ENCODE peak calls at places on chromosome 19, in five cellular contexts. One of them, this sample, is unnamed.

GRCh38 chr19:7868326-7868670 is 5.9 kb downstream of the PRR36 start:
- DNase-seq in neuronal stem cell: no peak
- DNase-seq in mesendoderm: no peak
- DNase-seq in H9: peak
- DNase-seq in H1: no peak
- DNase-seq in this sample: no peak

GRCh38 chr19:17049711-17050280 is 23.2 kb upstream of the CPAMD8 start:
- DNase-seq in neuronal stem cell: no peak
- DNase-seq in mesendoderm: no peak
- DNase-seq in H9: no peak
- DNase-seq in H1: no peak
- DNase-seq in this sample: peak

GRCh38 chr19:35565016-35565856 is 1.8 kb upstream of the ATP4A start:
- DNase-seq in neuronal stem cell: no peak
- DNase-seq in mesendoderm: no peak
- DNase-seq in H9: no peak
- DNase-seq in H1: no peak
- DNase-seq in this sample: no peak

GRCh38 chr19:17236831-17237543 is 8.7 kb downstream of the NR2F6 start:
- DNase-seq in neuronal stem cell: no peak
- DNase-seq in mesendoderm: no peak
- DNase-seq in H9: no peak
- DNase-seq in H1: no peak
- DNase-seq in this sample: no peak

GRCh38 chr19:11482384-11483050 is 1.7 kb upstream of the ELAVL3 start:
- DNase-seq in neuronal stem cell: peak
- DNase-seq in mesendoderm: peak
- DNase-seq in H9: peak
- DNase-seq in H1: peak
- DNase-seq in this sample: peak

GRCh38 chr19:35143818-35144217 is 763 bp downstream of the FXYD7 start:
- DNase-seq in neuronal stem cell: no peak
- DNase-seq in mesendoderm: no peak
- DNase-seq in H9: no peak
- DNase-seq in H1: no peak
- DNase-seq in this sample: no peak

GRCh38 chr19:56748443-56748842 is 76.9 kb upstream of the ZNF835 start:
- DNase-seq in neuronal stem cell: peak
- DNase-seq in mesendoderm: peak
- DNase-seq in H9: no peak
- DNase-seq in H1: no peak
- DNase-seq in this sample: no peak

GRCh38 chr19:48608798-48609263 is 2.3 kb downstream of the SPACA4 start:
- DNase-seq in neuronal stem cell: no peak
- DNase-seq in mesendoderm: peak
- DNase-seq in H9: peak
- DNase-seq in H1: peak
- DNase-seq in this sample: no peak

GRCh38 chr19:12952488-12953455 is 4.3 kb downstream of the GADD45GIP1 start:
- DNase-seq in neuronal stem cell: no peak
- DNase-seq in mesendoderm: no peak
- DNase-seq in H9: no peak
- DNase-seq in H1: no peak
- DNase-seq in this sample: peak

GRCh38 chr19:15418112-15418587 is 638 bp downstream of the AKAP8L start:
- DNase-seq in neuronal stem cell: no peak
- DNase-seq in mesendoderm: peak
- DNase-seq in H9: no peak
- DNase-seq in H1: no peak
- DNase-seq in this sample: no peak

GRCh38 chr19:10835089-10835753 is 791 bp downstream of the TMED1 start:
- DNase-seq in neuronal stem cell: no peak
- DNase-seq in mesendoderm: no peak
- DNase-seq in H9: peak
- DNase-seq in H1: no peak
- DNase-seq in this sample: no peak

GRCh38 chr19:4414144-4414799 is 11.8 kb downstream of the CHAF1A start:
- DNase-seq in neuronal stem cell: no peak
- DNase-seq in mesendoderm: no peak
- DNase-seq in H9: no peak
- DNase-seq in H1: no peak
- DNase-seq in this sample: peak
- H3K4ac ChIP-seq in neuronal stem cell: no peak
- H3K4ac ChIP-seq in mesendoderm: no peak
- H3K4ac ChIP-seq in H9: no peak
- H3K4ac ChIP-seq in H1: no peak
- H3K4ac ChIP-seq in this sample: peak

GRCh38 chr19:46351241-46352041 is 4.6 kb downstream of the PPP5C start:
- DNase-seq in neuronal stem cell: no peak
- DNase-seq in mesendoderm: no peak
- DNase-seq in H9: no peak
- DNase-seq in H1: no peak
- DNase-seq in this sample: peak
- H3K18ac ChIP-seq in neuronal stem cell: no peak
- H3K18ac ChIP-seq in mesendoderm: no peak
- H3K18ac ChIP-seq in H9: no peak
- H3K18ac ChIP-seq in H1: no peak
- H3K18ac ChIP-seq in this sample: no peak

GRCh38 chr19:18840288-18841260 is 8.8 kb downstream of the UPF1 start:
- DNase-seq in neuronal stem cell: no peak
- DNase-seq in mesendoderm: no peak
- DNase-seq in H9: no peak
- DNase-seq in H1: no peak
- DNase-seq in this sample: no peak

GRCh38 chr19:18841400-18841799 is 9.6 kb downstream of the UPF1 start:
- DNase-seq in neuronal stem cell: no peak
- DNase-seq in mesendoderm: no peak
- DNase-seq in H9: no peak
- DNase-seq in H1: no peak
- DNase-seq in this sample: no peak

GRCh38 chr19:18843960-18844359 is 12.2 kb downstream of the UPF1 start:
- DNase-seq in neuronal stem cell: no peak
- DNase-seq in mesendoderm: no peak
- DNase-seq in H9: no peak
- DNase-seq in H1: no peak
- DNase-seq in this sample: no peak

GRCh38 chr19:18842166-18842565 is 10.4 kb downstream of the UPF1 start:
- DNase-seq in neuronal stem cell: no peak
- DNase-seq in mesendoderm: no peak
- DNase-seq in H9: no peak
- DNase-seq in H1: no peak
- DNase-seq in this sample: no peak

DNA sequence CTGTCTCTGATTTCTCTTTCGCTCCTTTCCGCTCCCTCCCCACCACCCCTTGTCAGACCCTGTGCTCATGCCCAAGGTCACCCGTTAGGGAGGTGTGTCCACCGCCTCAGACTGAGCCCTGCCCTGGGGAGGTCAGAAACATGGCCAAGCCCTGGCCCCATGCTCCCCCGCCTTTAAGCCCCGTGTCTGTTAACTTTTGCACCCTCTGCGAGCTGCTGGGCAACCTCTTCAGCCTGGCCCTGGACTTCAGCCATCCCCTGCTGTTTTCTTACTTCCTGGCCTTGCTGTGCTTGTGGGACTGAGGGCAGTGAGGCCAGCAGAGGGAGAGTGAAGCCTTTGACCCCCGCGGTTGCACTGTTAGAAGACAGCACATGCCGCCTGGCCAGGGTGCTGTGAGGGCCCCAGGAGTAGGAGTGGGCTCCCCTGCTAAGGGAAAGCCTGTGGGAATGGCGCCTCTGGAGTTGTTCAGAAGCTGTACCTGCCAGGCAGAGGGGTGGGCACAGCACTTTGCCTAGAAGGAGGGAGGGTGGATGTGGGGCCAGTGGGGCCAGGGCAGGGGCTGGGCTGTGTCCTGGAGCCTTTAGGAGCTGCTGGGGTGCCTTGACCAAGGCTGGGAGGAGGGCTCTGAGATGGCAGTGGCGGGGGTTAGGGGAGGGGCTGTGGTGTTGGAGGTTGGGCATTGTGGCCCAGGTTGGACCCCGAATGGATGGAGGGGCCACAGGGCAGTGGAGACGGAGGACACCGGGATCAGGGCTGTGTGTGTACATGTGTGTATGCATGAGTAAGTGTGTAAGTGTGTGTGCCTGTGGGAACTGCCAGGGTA is 7.9 kb downstream of the UPF1 start:
- DNase-seq in neuronal stem cell: no peak
- DNase-seq in mesendoderm: no peak
- DNase-seq in H9: no peak
- DNase-seq in H1: no peak
- DNase-seq in this sample: no peak
- H3K4ac ChIP-seq in neuronal stem cell: no peak
- H3K4ac ChIP-seq in mesendoderm: no peak
- H3K4ac ChIP-seq in H9: no peak
- H3K4ac ChIP-seq in H1: no peak
- H3K4ac ChIP-seq in this sample: peak

GRCh38 chr19:28578208-28578607 is 634.7 kb downstream of the UQCRFS1 start:
- DNase-seq in neuronal stem cell: no peak
- DNase-seq in mesendoderm: no peak
- DNase-seq in H9: no peak
- DNase-seq in H1: no peak
- DNase-seq in this sample: no peak

GRCh38 chr19:28578786-28579505 is 634.0 kb downstream of the UQCRFS1 start:
- DNase-seq in neuronal stem cell: no peak
- DNase-seq in mesendoderm: peak
- DNase-seq in H9: no peak
- DNase-seq in H1: no peak
- DNase-seq in this sample: no peak

GRCh38 chr19:28582344-28582743 is 630.6 kb downstream of the UQCRFS1 start:
- DNase-seq in neuronal stem cell: no peak
- DNase-seq in mesendoderm: no peak
- DNase-seq in H9: no peak
- DNase-seq in H1: no peak
- DNase-seq in this sample: no peak

GRCh38 chr19:28582807-28583206 is 630.1 kb downstream of the UQCRFS1 start:
- DNase-seq in neuronal stem cell: no peak
- DNase-seq in mesendoderm: no peak
- DNase-seq in H9: no peak
- DNase-seq in H1: no peak
- DNase-seq in this sample: no peak

GRCh38 chr19:28581468-28581770 is 631.5 kb downstream of the UQCRFS1 start:
- DNase-seq in neuronal stem cell: no peak
- DNase-seq in mesendoderm: no peak
- DNase-seq in H9: no peak
- DNase-seq in H1: no peak
- DNase-seq in this sample: no peak
- H3K18ac ChIP-seq in neuronal stem cell: no peak
- H3K18ac ChIP-seq in mesendoderm: no peak
- H3K18ac ChIP-seq in H9: no peak
- H3K18ac ChIP-seq in H1: peak
- H3K18ac ChIP-seq in this sample: no peak

GRCh38 chr19:51983361-51983760 is 3.3 kb downstream of the ZNF350 start:
- DNase-seq in neuronal stem cell: no peak
- DNase-seq in mesendoderm: no peak
- DNase-seq in H9: no peak
- DNase-seq in H1: no peak
- DNase-seq in this sample: no peak

DNA sequence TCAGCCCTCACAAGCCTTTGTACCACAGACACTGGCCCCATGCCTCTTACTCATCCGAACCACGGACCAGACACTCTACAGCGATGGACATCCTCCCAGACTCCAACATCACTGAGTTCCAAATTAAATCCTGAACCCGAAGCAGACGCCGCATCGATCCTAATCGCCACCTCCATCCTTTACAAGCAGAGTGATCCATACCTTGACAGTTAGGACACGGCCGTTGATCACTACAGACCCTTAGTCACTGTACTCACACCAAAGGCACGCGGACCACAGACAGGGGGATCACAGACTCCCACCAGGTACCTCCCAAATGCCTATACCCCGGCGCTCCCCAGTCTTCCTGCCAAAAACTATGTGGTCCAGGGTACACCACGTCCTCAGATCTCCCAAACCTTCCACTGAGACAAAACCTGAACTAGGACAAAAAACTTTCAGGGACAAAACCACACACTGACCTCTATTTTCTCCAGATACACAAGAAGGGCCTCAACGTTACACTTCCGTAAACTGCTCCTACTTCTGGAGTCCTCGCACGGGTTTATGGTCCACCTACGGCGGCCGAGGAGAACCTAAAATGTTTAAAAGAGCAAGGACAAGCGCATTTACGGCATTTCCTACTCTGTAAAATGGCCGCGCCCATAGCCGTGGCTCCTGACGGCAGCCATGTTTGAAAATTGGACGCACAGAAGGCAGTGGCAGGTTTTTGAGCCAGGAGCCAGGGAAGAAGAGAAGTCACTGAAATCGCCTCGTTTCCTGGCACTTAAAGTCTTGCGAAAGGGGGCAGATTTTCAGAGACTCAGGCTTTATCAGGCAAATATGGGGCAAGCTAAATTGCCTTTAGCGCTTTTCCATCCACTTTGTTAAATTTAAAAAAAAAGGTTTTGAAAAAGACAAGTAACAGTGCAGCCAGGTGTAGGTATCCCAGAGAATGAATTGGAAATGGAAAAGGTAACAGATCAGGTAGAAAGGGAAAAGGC is at the start of gene ZNF350:
- DNase-seq in neuronal stem cell: peak
- DNase-seq in mesendoderm: peak
- DNase-seq in H9: peak
- DNase-seq in H1: peak
- DNase-seq in this sample: peak
- H3K4ac ChIP-seq in neuronal stem cell: no peak
- H3K4ac ChIP-seq in mesendoderm: no peak
- H3K4ac ChIP-seq in H9: no peak
- H3K4ac ChIP-seq in H1: no peak
- H3K4ac ChIP-seq in this sample: peak

This sample was measured in IMR-90.